ENCODE peak calls at places on chromosomes 16 and 17, in four cellular contexts. C, D, G and T are unnamed samples.

GRCh38 chr16:68345958-68346635 is 35.3 kb downstream of the PRMT7 start:
- DNase-seq in C (no peak), D (no peak), G (no peak), T (no peak)

GRCh38 chr17:57707892-57708291 is 37.2 kb downstream of the CCDC182 start:
- DNase-seq in G (no peak), C (peak), D (peak), T (no peak)

GRCh38 chr16:86668136-86668535 is 89.8 kb downstream of the FOXL1 start:
- DNase-seq in D (peak), C (no peak), G (peak), T (peak)

GRCh38 chr16:14525021-14525420 is 105.0 kb downstream of the PARN start:
- DNase-seq in D (no peak), G (no peak), C (no peak), T (no peak)

GRCh38 chr17:6548578-6549330 is 7.6 kb downstream of the PITPNM3 start:
- DNase-seq in G (no peak), D (no peak), C (no peak), T (no peak)

GRCh38 chr17:39650121-39650579 is 13.2 kb downstream of the STARD3 start:
- DNase-seq in D (no peak), G (no peak), C (no peak), T (no peak)

GRCh38 chr17:8696951-8697745 is 47.5 kb downstream of the CCDC42 start:
- DNase-seq in C (peak), D (no peak), G (peak), T (no peak)

GRCh38 chr16:35743101-35743692 is 2283.8 kb downstream of the TP53TG3F start:
- DNase-seq in G (no peak), C (no peak), D (no peak), T (no peak)

DNA sequence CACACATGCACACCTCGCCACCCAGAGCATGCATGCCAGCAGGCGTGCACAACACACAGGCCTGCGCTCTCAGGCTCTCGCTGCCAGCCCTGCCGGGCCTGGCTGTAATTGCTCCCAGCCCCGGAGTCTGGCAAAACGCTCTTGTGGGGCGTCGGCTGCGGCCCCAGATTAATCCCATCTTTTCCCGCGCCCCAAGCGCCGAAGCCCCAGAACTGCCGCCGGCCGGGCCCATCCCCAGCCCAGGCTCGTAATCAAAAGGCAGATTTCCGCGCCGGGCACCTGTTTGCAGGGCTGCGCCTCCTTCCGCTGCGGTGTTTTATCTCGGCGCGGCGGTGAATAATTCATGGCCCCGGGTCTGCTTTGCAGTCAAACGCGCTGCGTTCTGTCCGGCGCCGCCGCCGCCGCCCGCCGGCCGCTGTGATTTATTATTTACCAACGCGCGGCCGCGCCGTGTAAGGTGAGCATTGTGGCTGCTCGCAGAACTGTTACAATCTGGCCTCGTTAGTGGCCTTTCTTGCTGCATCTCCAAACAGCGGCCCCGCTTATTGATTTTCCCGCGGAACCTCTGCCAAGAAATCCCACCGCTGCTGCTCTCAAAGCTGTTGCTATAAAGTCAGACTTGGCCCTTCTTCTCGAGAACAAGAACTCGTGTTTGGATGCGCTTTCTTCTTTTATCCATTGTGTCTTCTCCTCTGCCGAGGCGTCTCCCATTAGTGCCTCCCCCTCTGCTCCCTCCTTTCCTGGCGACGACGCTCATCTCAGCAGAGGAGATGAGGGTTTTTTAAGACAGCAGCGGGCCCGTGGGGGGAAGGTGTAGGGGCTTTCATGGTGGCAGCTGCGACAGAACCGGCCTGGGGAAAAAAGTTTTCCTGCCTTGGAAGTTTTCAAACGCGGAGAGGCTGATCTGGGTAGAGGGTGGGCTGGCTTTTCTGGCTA is 126.2 kb downstream of the IRX5 start:
- DNase-seq in D (peak), C (peak), G (no peak), T (no peak)
- TF ChIP-seq EZH2 in D (no peak), C (peak), G (no peak), T (peak)

GRCh38 chr16:3971261-3971660 is 90.7 kb upstream of the CREBBP start:
- DNase-seq in C (no peak), D (peak), G (no peak), T (no peak)
- TF ChIP-seq EZH2 in C (no peak), D (no peak), G (no peak), T (no peak)

GRCh38 chr17:333626-334396 is 18.8 kb downstream of the RPH3AL start:
- DNase-seq in C (peak), D (no peak), G (peak), T (no peak)

GRCh38 chr17:336110-337021 is 16.2 kb downstream of the RPH3AL start:
- DNase-seq in G (peak), D (no peak), C (peak), T (no peak)

GRCh38 chr17:337022-337420 is 15.6 kb downstream of the RPH3AL start:
- DNase-seq in D (no peak), G (no peak), C (no peak), T (no peak)

GRCh38 chr17:335691-336090 is 16.9 kb downstream of the RPH3AL start:
- DNase-seq in G (no peak), C (peak), D (peak), T (no peak)

DNA sequence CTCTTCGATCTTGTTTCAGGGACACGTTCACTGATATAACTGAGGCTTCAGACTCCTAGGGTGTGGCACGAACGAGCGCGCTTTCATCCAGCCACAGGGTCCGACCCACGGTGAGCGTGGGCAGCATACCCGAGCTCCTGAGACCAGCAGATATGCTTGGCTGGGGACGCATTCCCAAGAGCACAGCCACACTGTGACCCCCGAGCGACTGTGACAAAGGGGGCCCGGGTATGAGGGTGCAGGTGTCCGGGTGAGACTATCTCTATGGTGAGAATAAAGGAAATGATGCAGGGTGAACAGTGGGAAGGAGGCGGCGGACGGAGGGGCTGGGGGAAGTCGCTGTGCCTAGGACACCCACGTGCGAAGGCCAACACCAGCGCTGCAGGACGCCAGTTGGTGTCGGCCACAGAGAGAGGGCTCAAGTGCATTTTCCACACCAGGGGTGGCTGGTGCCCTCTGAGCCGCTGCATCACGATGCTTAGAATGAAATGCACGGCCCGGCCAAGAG is 17.6 kb downstream of the RPH3AL start:
- DNase-seq in G (no peak), C (no peak), D (no peak), T (no peak)
- TF ChIP-seq EZH2 in G (no peak), C (no peak), D (no peak), T (no peak)

GRCh38 chr16:73480381-73480780 is 432.5 kb upstream of the ZFHX3 start:
- DNase-seq in D (no peak), C (peak), G (no peak), T (no peak)

GRCh38 chr16:73483934-73484712 is 436.2 kb upstream of the ZFHX3 start:
- DNase-seq in C (no peak), G (no peak), D (peak), T (no peak)

DNA sequence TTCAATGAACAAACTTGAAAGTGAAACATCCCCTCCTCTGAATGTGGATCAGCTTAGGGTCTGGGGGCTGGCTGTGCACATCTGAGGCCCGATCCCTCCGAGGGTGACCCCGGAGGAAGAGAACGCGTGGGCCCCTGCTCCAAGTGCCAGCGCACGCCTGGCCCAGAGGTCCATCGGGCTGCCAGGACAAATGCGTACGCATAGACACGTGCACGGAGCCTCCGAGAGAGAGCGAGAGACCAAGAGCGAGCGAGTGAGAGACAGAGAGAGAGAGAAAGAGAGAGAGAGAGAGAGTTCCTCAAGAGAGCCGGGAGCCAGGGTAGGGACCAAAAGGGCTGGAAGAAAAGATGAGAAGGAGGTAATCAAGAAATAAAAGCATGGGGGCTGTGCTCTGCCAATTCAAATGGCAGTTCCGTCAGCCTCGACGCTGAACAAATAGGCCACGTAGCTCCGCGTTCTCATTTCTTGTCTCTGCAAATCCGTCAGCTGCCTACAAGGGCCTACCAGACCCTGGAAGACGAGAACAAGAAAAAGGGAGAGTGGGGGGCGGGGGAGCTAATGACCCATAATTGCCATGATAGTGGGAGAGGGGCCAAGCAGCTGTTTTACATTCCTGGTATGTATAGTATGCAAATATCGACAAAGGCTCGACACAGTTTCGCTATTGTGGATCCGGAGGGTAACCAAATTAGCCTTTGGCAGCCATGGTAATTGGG is 435.3 kb upstream of the ZFHX3 start:
- DNase-seq in D (peak), G (no peak), C (peak), T (no peak)
- TF ChIP-seq EZH2 in D (no peak), G (no peak), C (no peak), T (no peak)

DNA sequence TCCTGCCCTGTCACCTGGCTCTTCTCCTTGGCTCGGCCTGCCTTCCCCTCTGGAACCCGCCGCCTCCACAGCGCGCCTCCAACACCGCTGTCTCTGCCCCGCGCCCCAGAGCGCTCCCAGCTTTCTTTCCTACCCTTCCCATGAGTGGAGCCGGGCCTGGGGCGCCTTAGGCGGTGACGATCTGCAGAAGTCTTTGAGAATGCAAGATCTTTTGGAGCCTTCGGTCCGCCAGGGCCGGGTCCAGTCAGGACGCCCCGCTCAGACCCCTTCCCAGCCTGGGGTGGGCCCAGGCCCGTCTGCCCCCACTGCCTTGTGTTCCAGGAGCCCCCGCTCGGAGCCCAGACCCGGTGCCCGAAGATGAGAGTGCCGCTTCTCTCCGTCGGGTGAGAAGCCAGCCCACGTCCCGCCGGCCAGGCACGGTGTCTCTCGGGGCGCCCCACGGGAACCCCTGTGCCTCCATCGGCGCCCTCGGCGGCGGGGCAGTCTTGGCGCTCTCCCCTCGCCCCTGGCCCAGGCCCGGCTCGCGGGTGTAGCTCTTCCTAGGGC is 40.0 kb downstream of the MRM1 start:
- DNase-seq in G (no peak), C (peak), D (no peak), T (no peak)
- TF ChIP-seq EZH2 in G (no peak), C (peak), D (peak), T (peak)

GRCh38 chr17:47733414-47734288 is 615 bp downstream of the TBX21 start:
- DNase-seq in D (peak), C (peak), G (no peak), T (no peak)
- TF ChIP-seq EZH2 in D (peak), C (peak), G (peak), T (peak)

GRCh38 chr17:4584125-4584834 is at the start of gene SMTNL2:
- DNase-seq in G (no peak), C (peak), D (peak), T (no peak)
- TF ChIP-seq EZH2 in G (peak), C (no peak), D (peak), T (no peak)

GRCh38 chr17:79788989-79789942 is 7.6 kb downstream of the CBX8 start:
- DNase-seq in G (no peak), D (no peak), C (peak), T (no peak)
- TF ChIP-seq EZH2 in G (no peak), D (peak), C (no peak), T (no peak)